ENCODE peak calls at places on chromosomes 1 and 21, in four cellular contexts. U is HepG2, G is GM12878, R is K562. V is an unnamed sample.

GRCh38 chr1:43107664-43108063 is 64.4 kb downstream of the EBNA1BP2 start:
- DNase-seq in U (no peak), G (no peak), R (no peak), V (no peak)

GRCh38 chr1:51214615-51215131 is 21.4 kb upstream of the RNF11 start:
- DNase-seq in R (no peak), G (no peak), U (no peak), V (no peak)

GRCh38 chr1:179954494-179955317 is at the start of gene CEP350:
- DNase-seq in G (peak; percentile 99), R (peak; percentile 89), U (peak; percentile 98), V (peak; percentile 99)

GRCh38 chr1:58409826-58410225 is 136.7 kb downstream of the OMA1 start:
- DNase-seq in G (no peak), U (no peak), R (no peak), V (no peak)

GRCh38 chr1:29416825-29417557 is 180.7 kb downstream of the PTPRU start:
- DNase-seq in R (no peak), G (no peak), U (no peak), V (no peak)

GRCh38 chr1:209899948-209900347 is 38.1 kb upstream of the SYT14 start:
- DNase-seq in U (peak; percentile 20), G (no peak), R (peak; percentile 55), V (peak; percentile 31)

GRCh38 chr1:43949663-43950062 is 2.9 kb downstream of the IPO13 start:
- DNase-seq in R (no peak), G (no peak), U (no peak), V (no peak)

GRCh38 chr1:228163004-228163753 is 2.4 kb upstream of the IBA57 start:
- DNase-seq in G (no peak), U (no peak), R (no peak), V (no peak)

GRCh38 chr1:17875882-17876280 is 120.7 kb downstream of the ACTL8 start:
- DNase-seq in U (no peak), G (no peak), R (no peak), V (no peak)

GRCh38 chr1:151106891-151107290 is 36.3 kb downstream of the GABPB2 start:
- DNase-seq in U (no peak), R (no peak), G (no peak), V (no peak)

GRCh38 chr21:15486460-15487241 is 243.1 kb upstream of the USP25 start:
- DNase-seq in R (no peak), U (peak; percentile 6), G (no peak), V (no peak)

GRCh38 chr1:83705091-83705490 is 293.8 kb downstream of the TTLL7 start:
- DNase-seq in U (no peak), R (no peak), G (no peak), V (no peak)

GRCh38 chr1:64343105-64343960 is 126.6 kb upstream of the CACHD1 start:
- DNase-seq in G (no peak), R (no peak), U (no peak), V (peak; percentile 94)

GRCh38 chr1:241836944-241837343 is 11.1 kb upstream of the EXO1 start:
- DNase-seq in G (no peak), R (no peak), U (no peak), V (no peak)

GRCh38 chr1:110494036-110494435 is 24.9 kb downstream of the KCNA10 start:
- DNase-seq in R (no peak), U (no peak), G (no peak), V (no peak)

GRCh38 chr1:225534135-225534534 is 106.3 kb upstream of the LBR start:
- DNase-seq in G (no peak), R (no peak), U (no peak), V (no peak)

GRCh38 chr1:55147504-55147903 is 67.7 kb downstream of the USP24 start:
- DNase-seq in U (no peak), R (no peak), G (no peak), V (no peak)

GRCh38 chr1:114536043-114536442 is 25.0 kb upstream of the TRIM33 start:
- DNase-seq in U (no peak), R (no peak), G (no peak), V (no peak)

GRCh38 chr1:17606826-17607440 is 67.4 kb downstream of the ARHGEF10L start:
- DNase-seq in U (peak; percentile 62), G (no peak), R (peak; percentile 77), V (peak; percentile 61)

GRCh38 chr1:220370041-220370700 is 97.9 kb upstream of the RAB3GAP2 start:
- DNase-seq in U (no peak), G (no peak), R (no peak), V (peak; percentile 11)

GRCh38 chr1:29690156-29690555 is 453.8 kb downstream of the PTPRU start:
- DNase-seq in G (no peak), U (no peak), R (no peak), V (no peak)

GRCh38 chr1:174105086-174105485 is 54.2 kb upstream of the RABGAP1L start:
- DNase-seq in R (no peak), U (no peak), G (no peak), V (no peak)

GRCh38 chr1:242824435-242824834 is 299.9 kb upstream of the PLD5 start:
- DNase-seq in U (no peak), R (no peak), G (no peak), V (peak; percentile 47)

GRCh38 chr1:37498872-37499617 is 15.5 kb downstream of the MEAF6 start:
- DNase-seq in G (no peak), R (peak; percentile 11), U (no peak), V (no peak)

GRCh38 chr1:160576430-160576829 is 2.9 kb downstream of the CD84 start:
- DNase-seq in U (no peak), R (no peak), G (no peak), V (no peak)

GRCh38 chr1:182995894-182996293 is 27.3 kb upstream of the LAMC1 start:
- DNase-seq in U (no peak), G (no peak), R (no peak), V (no peak)

GRCh38 chr1:219189021-219189824 is 15.5 kb downstream of the LYPLAL1 start:
- DNase-seq in R (peak; percentile 30), G (peak; percentile 69), U (no peak), V (no peak)

GRCh38 chr1:228488818-228489674 is 1.9 kb downstream of the RNF187 start:
- DNase-seq in G (no peak), R (no peak), U (no peak), V (no peak)

GRCh38 chr1:120178799-120179419 is 2.6 kb upstream of the SEC22B start:
- DNase-seq in G (no peak), U (no peak), R (peak; percentile 2), V (no peak)

GRCh38 chr1:44168520-44169098 is 27.2 kb upstream of the KLF18 start:
- DNase-seq in U (no peak), G (no peak), R (no peak), V (peak; percentile 6)

GRCh38 chr21:45004481-45005263 is 64.8 kb downstream of the SLX9 start:
- DNase-seq in U (no peak), G (no peak), R (no peak), V (no peak)

GRCh38 chr1:215530401-215530984 is 36.6 kb upstream of the KCTD3 start:
- DNase-seq in G (no peak), U (no peak), R (no peak), V (no peak)

GRCh38 chr1:18802231-18802630 is 57.2 kb downstream of the TAS1R2 start:
- DNase-seq in U (no peak), G (no peak), R (no peak), V (no peak)

GRCh38 chr21:17610862-17611261 is 1.8 kb downstream of the BTG3 start:
- DNase-seq in U (peak; percentile 13), R (peak; percentile 6), G (no peak), V (no peak)

GRCh38 chr1:26907071-26907922 is 6.5 kb downstream of the NR0B2 start:
- DNase-seq in U (peak; percentile 77), R (peak; percentile 73), G (no peak), V (peak; percentile 60)

GRCh38 chr1:100147875-100148274 is 14.9 kb downstream of the TRMT13 start:
- DNase-seq in G (no peak), U (no peak), R (no peak), V (no peak)

GRCh38 chr1:114235956-114236355 is 82.3 kb upstream of the SYT6 start:
- DNase-seq in U (no peak), G (no peak), R (no peak), V (no peak)

GRCh38 chr1:25831569-25832196 is 11.9 kb downstream of the MTFR1L start:
- DNase-seq in U (no peak), R (peak; percentile 43), G (no peak), V (no peak)
- H3K4me2 ChIP-seq in U (no peak overlapping the region), R (peak overlapping the region; percentile 5), G (no peak overlapping the region), V (no peak overlapping the region)

GRCh38 chr1:165075725-165076370 is 280.7 kb downstream of the LMX1A start:
- DNase-seq in G (no peak), R (peak; percentile 25), U (peak; percentile 18), V (peak; percentile 47)
- TF ChIP-seq POLR2AphosphoS2 in G (no peak), R (no peak), U (no peak), V (no peak)

DNA sequence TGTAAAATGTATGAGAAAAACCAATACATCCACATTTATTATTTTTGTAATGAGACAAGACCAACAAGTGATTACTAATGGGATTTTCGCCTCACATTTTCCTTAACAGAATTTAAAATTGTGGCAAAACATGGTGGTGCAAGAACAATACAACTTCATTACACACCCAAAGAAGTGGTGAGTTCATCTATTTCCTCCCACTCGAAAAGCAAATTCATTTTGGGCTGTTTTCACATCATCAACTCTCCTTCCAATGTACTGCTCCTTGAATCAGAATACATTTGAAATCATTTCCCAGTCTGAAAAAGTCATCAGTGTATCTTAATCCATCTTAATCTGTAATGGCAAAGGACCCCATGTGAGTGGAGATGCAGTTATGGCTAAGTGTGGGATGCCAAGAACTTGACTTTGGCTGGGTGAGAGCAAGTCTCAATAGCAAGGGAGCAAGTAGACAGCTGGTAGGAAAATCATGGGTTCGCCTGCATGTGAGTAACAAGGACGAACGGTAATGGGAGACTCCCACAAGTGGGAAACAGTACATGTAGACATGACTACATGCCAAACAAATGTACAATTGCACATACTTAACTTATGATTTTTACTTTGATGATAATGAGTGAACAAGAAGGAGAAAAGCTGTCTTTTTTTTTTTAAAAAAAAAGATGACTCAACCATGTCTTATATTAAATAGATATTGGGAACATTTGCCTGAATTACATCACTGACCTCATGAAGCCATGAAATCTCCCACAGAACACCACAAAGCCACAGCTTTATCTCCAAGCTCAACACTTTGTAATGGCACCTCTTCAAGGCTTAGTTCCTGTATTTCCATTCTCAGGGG is 46.0 kb downstream of the RUNX1 start:
- DNase-seq in R (no peak), U (no peak), G (no peak), V (no peak)
- TF ChIP-seq BHLHE40 in R (no peak), U (no peak), G (no peak), V (no peak)

GRCh38 chr1:33257759-33258712 is 1.7 kb downstream of the ZNF362 start:
- DNase-seq in U (peak; percentile 52), R (no peak), G (no peak), V (no peak)
- H3K4me2 ChIP-seq in U (peak overlapping the region; percentile 95), R (no peak overlapping the region), G (peak overlapping the region; percentile 89), V (peak overlapping the region; percentile 87)

V was measured in A549.